ENCODE peak calls at places on chromosome 4, in four cellular contexts. E is nephron progenitor cell, G is WTC11, N is T-helper 1 cell. Z is an unnamed sample.

GRCh38 chr4:121164291-121164690 is at the start of gene TNIP3:
- DNase-seq in N (no peak), G (no peak), E (no peak), Z (no peak)

GRCh38 chr4:74535471-74535870 is 90.5 kb downstream of the AREG start:
- DNase-seq in N (no peak), G (no peak), E (no peak), Z (no peak)

GRCh38 chr4:3009422-3009821 is 46.1 kb downstream of the GRK4 start:
- DNase-seq in G (peak), N (no peak), E (no peak), Z (peak)

GRCh38 chr4:185068837-185069236 is 50.5 kb downstream of the HELT start:
- DNase-seq in G (peak), N (no peak), E (no peak), Z (no peak)

GRCh38 chr4:20992002-20992401 is 291.7 kb downstream of the PACRGL start:
- DNase-seq in N (no peak), G (no peak), E (no peak), Z (no peak)

GRCh38 chr4:149999485-150000074 is 78.7 kb upstream of the DCLK2 start:
- DNase-seq in E (peak), N (no peak), G (no peak), Z (no peak)

GRCh38 chr4:168398188-168398587 is 79.6 kb upstream of the DDX60 start:
- DNase-seq in E (no peak), N (no peak), G (no peak), Z (no peak)

GRCh38 chr4:121551881-121552280 is 144.9 kb downstream of the ANXA5 start:
- DNase-seq in G (no peak), E (no peak), N (no peak), Z (no peak)

GRCh38 chr4:153346031-153346430 is 1.5 kb downstream of the MND1 start:
- DNase-seq in G (no peak), E (no peak), N (no peak), Z (no peak)

GRCh38 chr4:17155486-17155885 is 257.0 kb upstream of the LDB2 start:
- DNase-seq in N (no peak), E (no peak), G (no peak), Z (no peak)

GRCh38 chr4:2259036-2259540 is 2.8 kb downstream of the MXD4 start:
- DNase-seq in E (no peak), G (no peak), N (no peak), Z (no peak)

GRCh38 chr4:54063737-54064316 is 578 bp downstream of the CHIC2 start:
- DNase-seq in G (peak), N (peak), E (no peak), Z (no peak)

GRCh38 chr4:165540206-165540865 is 161.5 kb downstream of the CPE start:
- DNase-seq in N (no peak), E (no peak), G (no peak), Z (no peak)

GRCh38 chr4:154559141-154559841 is 3.5 kb upstream of the FGB start:
- DNase-seq in E (peak), N (no peak), G (peak), Z (peak)